ENCODE peak calls at places on chromosomes 16 and 17, in eight cellular contexts. D is cardiac fibroblast; I is Calu3; K is CD8-positive, alpha-beta T cell; G is nephron progenitor cell; O is AG04450; T is WTC11; X is activated B cell treated with CpG ODN at 0.5 μM for 24 hours. B is an unnamed sample.

GRCh38 chr16:760498-761343 is at the start of gene MSLN:
- DNase-seq in O (no peak), X (no peak), K (no peak), G (no peak), T (no peak), D (no peak), I (peak), B (no peak)

GRCh38 chr17:60766778-60767190 is 89.1 kb downstream of the BCAS3 start:
- DNase-seq in T (peak), D (no peak), K (no peak), G (no peak), X (no peak), I (no peak), O (no peak), B (no peak)

GRCh38 chr17:77957215-77957868 is 1.2 kb upstream of the TNRC6C start:
- DNase-seq in X (no peak), D (peak), O (no peak), G (no peak), I (no peak), K (peak), T (no peak), B (no peak)

GRCh38 chr17:58335061-58335731 is 6.6 kb upstream of the TSPOAP1 start:
- DNase-seq in K (peak), O (no peak), I (no peak), X (no peak), D (no peak), G (no peak), T (peak), B (no peak)

GRCh38 chr17:76179496-76180467 is 38.7 kb upstream of the FOXJ1 start:
- DNase-seq in T (no peak), D (peak), O (no peak), K (no peak), I (no peak), G (no peak), X (no peak), B (no peak)

GRCh38 chr17:28460901-28461300 is 12.5 kb upstream of the SLC13A2 start:
- DNase-seq in K (no peak), D (no peak), G (no peak), O (no peak), T (no peak), I (no peak), X (no peak), B (no peak)

GRCh38 chr16:57270221-57271062 is 14.0 kb downstream of the PLLP start:
- DNase-seq in I (no peak), X (no peak), K (no peak), T (no peak), G (no peak), O (no peak), D (no peak), B (no peak)

GRCh38 chr17:3754458-3755334 is 31.0 kb downstream of the HASPIN start:
- DNase-seq in K (peak), T (peak), I (peak), X (peak), O (no peak), G (peak), D (peak), B (no peak)

GRCh38 chr17:42097691-42098661 is at the start of gene ZNF385C:
- DNase-seq in G (peak), X (peak), I (peak), T (peak), D (no peak), K (peak), O (no peak), B (no peak)

GRCh38 chr17:40115101-40115436 is 6.7 kb upstream of the MSL1 start:
- DNase-seq in X (no peak), I (no peak), O (no peak), G (no peak), K (no peak), D (no peak), T (no peak), B (no peak)

DNA sequence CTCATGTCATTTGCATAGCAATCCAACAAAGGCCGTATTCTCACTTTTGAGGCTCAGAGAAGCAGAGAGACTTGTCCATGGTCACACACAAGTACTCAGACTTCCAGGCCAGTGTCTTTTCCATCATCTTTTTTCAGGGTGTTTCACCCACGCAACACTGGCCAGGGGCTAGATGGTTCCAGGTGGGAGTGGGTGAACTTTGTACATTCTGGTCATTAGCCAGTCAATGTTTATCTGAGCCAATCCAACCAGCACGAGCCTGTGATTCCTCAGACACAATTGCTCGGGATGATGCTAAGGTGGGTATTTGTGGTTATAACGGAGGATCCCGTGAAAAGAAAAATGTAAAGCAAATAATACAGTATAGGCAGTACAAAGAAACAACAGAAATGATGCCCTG is 56.3 kb downstream of the ZFHX3 start:
- DNase-seq in I (no peak), O (no peak), K (no peak), X (no peak), D (no peak), G (no peak), T (no peak), B (no peak)
- TF ChIP-seq CTCF in I (no peak), O (no peak), K (no peak), X (no peak), D (no peak), G (no peak), T (no peak), B (no peak)

GRCh38 chr16:46883690-46884512 is at the start of gene GPT2:
- DNase-seq in K (peak), T (peak), X (peak), I (peak), G (peak), O (peak), D (peak), B (peak)
- TF ChIP-seq CTCF in K (no peak), T (no peak), X (no peak), I (peak), G (no peak), O (no peak), D (no peak), B (peak)

GRCh38 chr17:2056221-2057129 is 1.6 kb downstream of the HIC1 start:
- DNase-seq in G (peak), T (peak), X (peak), O (no peak), I (no peak), K (peak), D (peak), B (no peak)
- TF ChIP-seq CTCF in G (no peak), T (no peak), X (no peak), O (no peak), I (no peak), K (no peak), D (no peak), B (no peak)

DNA sequence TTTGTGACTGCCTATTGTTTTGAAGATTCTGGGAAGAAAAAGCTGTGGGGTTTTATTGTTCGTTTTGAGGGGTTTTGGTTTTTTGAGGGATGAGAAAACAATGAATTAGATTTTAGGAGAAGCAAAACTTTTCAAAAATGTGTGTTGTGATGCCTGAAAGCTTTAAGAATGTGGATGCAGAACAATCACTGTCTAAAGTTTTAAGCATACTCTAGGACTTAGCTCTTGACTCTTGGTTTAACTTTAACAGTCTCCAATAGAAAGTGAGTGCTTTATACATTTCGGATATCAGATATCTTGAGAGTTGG is 914 bp downstream of the CFAP52 start:
- DNase-seq in X (no peak), G (no peak), K (no peak), I (no peak), O (no peak), T (no peak), D (peak), B (no peak)
- TF ChIP-seq CTCF in X (no peak), G (no peak), K (no peak), I (no peak), O (no peak), T (no peak), D (no peak), B (no peak)

GRCh38 chr17:49460401-49460800 is 34.7 kb upstream of the NGFR start:
- DNase-seq in I (no peak), D (no peak), G (no peak), O (no peak), X (no peak), T (no peak), K (no peak), B (no peak)

GRCh38 chr17:49455226-49455968 is 39.7 kb upstream of the NGFR start:
- DNase-seq in D (no peak), X (no peak), G (no peak), K (no peak), I (no peak), T (no peak), O (no peak), B (no peak)

GRCh38 chr17:49456172-49456965 is 38.7 kb upstream of the NGFR start:
- DNase-seq in D (peak), O (peak), K (no peak), G (no peak), X (no peak), I (no peak), T (no peak), B (no peak)

GRCh38 chr17:49459401-49459984 is 35.6 kb upstream of the NGFR start:
- DNase-seq in I (no peak), O (no peak), D (no peak), T (peak), K (no peak), X (no peak), G (no peak), B (no peak)

DNA sequence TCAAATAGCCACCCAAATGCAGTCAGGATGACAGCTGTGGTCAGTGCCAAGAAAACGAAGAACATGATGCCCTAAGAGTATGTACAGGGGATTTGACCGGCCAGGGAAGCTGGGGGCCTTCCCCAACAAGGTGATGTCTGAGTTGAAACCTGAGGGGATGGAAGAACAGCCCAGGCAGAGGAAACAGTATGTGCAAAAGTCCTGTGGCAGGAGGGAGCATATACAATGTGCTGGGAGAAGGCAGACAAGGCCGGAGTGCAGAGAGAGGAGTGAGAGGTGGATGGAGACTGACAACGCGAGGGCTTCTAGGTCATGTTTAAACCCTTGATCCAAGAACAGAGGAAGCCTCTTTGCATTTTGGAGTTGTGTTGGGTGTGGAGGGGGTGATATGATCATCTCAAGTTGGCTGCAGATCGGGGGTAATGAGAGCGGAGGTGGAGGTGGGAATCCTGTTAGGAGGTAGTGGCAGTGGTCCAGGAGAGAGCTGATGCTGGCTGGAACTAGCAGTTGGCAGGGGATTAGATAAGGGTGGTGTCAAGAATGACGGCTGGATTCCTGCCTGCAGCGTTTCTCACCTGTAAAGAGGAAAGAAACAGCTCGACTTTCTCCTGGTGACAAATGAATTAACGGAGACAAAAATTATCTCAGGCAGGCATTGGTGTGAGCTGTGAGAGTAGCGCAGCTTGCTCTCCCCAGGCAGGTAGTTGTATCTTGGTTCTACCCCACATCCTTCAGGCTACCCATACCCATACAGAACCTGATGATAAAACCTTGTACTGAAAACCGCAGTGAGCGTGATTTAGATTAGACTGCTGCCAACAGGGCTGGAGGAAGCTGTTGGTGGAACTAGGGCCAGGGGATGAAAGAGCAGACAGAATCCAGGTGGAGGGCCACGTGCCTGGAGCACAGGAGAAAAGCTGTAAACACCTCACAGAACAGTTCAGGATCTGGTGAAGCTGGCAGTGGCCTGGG is 37.2 kb upstream of the NGFR start:
- DNase-seq in X (no peak), D (no peak), O (no peak), T (no peak), I (no peak), K (no peak), G (no peak), B (no peak)
- TF ChIP-seq CTCF in X (no peak), D (no peak), O (no peak), T (no peak), I (no peak), K (no peak), G (no peak), B (no peak)

DNA sequence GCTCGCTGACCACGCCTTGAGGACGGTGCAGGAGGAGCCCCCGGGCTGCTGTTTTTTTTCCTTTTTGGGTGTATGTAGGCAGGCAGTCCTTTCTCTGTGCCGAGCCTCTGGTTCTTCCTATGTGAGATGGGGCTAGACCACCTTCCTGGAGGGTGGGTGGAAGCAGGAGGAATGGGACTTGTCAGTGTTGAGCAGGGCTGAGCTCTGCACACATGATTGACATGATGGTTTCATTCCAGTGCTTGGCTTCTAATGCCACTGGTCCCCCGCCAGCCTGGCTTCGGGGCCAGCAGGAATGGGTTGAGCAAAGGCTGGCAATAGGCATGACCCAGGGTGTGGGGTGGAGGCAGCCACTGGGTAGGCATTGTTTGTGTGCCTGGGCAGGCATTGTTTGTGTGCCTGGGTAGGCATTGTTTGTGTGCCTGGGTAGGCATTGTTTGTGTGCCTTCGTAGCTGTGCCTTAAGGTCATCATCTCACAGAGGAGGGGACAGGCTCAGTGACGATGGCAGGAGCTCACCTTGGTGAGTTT is 14.2 kb upstream of the ADCY7 start:
- DNase-seq in O (no peak), T (no peak), G (no peak), K (no peak), D (no peak), I (no peak), X (no peak), B (no peak)
- TF ChIP-seq CTCF in O (no peak), T (no peak), G (no peak), K (no peak), D (no peak), I (no peak), X (no peak), B (no peak)

GRCh38 chr17:7940034-7940433 is 8.0 kb downstream of the CNTROB start:
- DNase-seq in D (no peak), T (no peak), O (no peak), I (no peak), K (no peak), X (no peak), G (no peak), B (no peak)

GRCh38 chr17:7932483-7932891 is 481 bp downstream of the CNTROB start:
- DNase-seq in D (peak), T (peak), G (peak), O (no peak), X (peak), I (peak), K (no peak), B (no peak)

GRCh38 chr17:7932949-7933348 is 943 bp downstream of the CNTROB start:
- DNase-seq in O (no peak), K (no peak), X (peak), G (peak), T (peak), D (peak), I (peak), B (no peak)

GRCh38 chr17:7931709-7932482 is at the start of the genes CNTROB and TRAPPC1:
- DNase-seq in K (peak), G (peak), I (peak), O (peak), X (peak), D (peak), T (peak), B (peak)

GRCh38 chr17:7935859-7936258 is 3.9 kb downstream of the CNTROB start:
- DNase-seq in G (no peak), I (no peak), D (no peak), X (no peak), K (no peak), T (no peak), O (no peak), B (no peak)
- TF ChIP-seq CTCF in G (no peak), I (no peak), D (no peak), X (no peak), K (no peak), T (no peak), O (no peak), B (no peak)

DNA sequence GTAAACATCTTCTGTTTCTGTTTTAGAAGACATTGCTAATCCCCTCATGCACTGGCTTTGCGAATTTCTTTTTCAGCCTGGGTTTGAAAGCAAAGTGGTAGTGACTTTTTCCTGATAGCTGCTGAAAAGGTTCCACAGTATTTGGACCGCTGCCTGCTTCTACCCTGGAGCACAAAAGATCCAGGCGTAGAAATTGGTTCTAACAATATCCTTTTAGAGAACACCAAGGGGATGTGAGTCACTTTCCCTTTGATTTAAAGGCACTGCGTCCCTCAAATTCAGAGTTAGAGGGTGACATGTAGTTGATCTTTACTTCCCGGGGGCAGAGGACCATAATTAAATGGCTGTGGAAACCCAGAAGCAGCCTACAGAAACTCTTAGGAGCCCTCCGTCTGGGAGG is 218.4 kb downstream of the WWOX start:
- DNase-seq in I (no peak), O (no peak), D (no peak), X (no peak), K (no peak), G (no peak), T (no peak), B (peak)
- TF ChIP-seq CTCF in I (no peak), O (no peak), D (no peak), X (no peak), K (no peak), G (no peak), T (no peak), B (no peak)

B was measured in heart right ventricle.